ENCODE peak calls at places on chromosomes 6 and 20, in four cellular contexts. X is fibroblast of lung; J is heart right ventricle; Q is activated T-helper 1 cell treated with anti-CD3 and anti-CD28 coated beads, Interleukin-2, amount 50 U/mL, for 16 hours. T is an unnamed sample.

GRCh38 chr6:89940225-89941027 is 46.2 kb downstream of the GJA10 start:
- DNase-seq in Q (peak), J (peak), X (peak), T (peak)

GRCh38 chr20:16844406-16844805 is 96.2 kb downstream of the OTOR start:
- DNase-seq in X (no peak), J (no peak), Q (no peak), T (no peak)

GRCh38 chr6:25627001-25627400 is 25.0 kb upstream of the SCGN start:
- DNase-seq in J (no peak), Q (no peak), X (no peak), T (no peak)

GRCh38 chr6:139109558-139109957 is 25.3 kb upstream of the HECA start:
- DNase-seq in J (peak), X (peak), Q (no peak), T (peak)

GRCh38 chr20:4702562-4703280 is 19.0 kb upstream of the PRND start:
- DNase-seq in J (no peak), Q (no peak), X (no peak), T (no peak)

GRCh38 chr6:152636675-152637421 is at the start of gene SYNE1:
- DNase-seq in X (peak), Q (no peak), J (peak), T (peak)

GRCh38 chr6:49370518-49370917 is 92.5 kb downstream of the MMUT start:
- DNase-seq in X (no peak), J (no peak), Q (no peak), T (no peak)

GRCh38 chr6:36329798-36330291 is 6.8 kb downstream of the BNIP5 start:
- DNase-seq in J (no peak), Q (no peak), X (no peak), T (no peak)

GRCh38 chr6:166640342-166641043 is 13.4 kb upstream of the RPS6KA2 start:
- DNase-seq in X (no peak), Q (no peak), J (peak), T (peak)

GRCh38 chr20:25686081-25687077 is 10.3 kb downstream of the ZNF337 start:
- DNase-seq in X (no peak), Q (no peak), J (no peak), T (no peak)

GRCh38 chr6:42168650-42169049 is 4.5 kb upstream of the GUCA1A start:
- DNase-seq in Q (no peak), X (no peak), J (no peak), T (no peak)

GRCh38 chr6:89023591-89024441 is 56.7 kb upstream of the PNRC1 start:
- DNase-seq in J (peak), X (peak), Q (no peak), T (peak)